ENCODE peak calls at places on chromosomes 6 and 20, in four cellular contexts. E is AG10803, F is right lobe of liver, L is fibroblast of mammary gland. S is an unnamed sample.

GRCh38 chr6:111423960-111424846 is 58.8 kb downstream of the REV3L start:
- DNase-seq in F (no peak), L (peak; percentile 27), E (peak; percentile 35), S (peak; percentile 14)

GRCh38 chr6:106847116-106847515 is 127.4 kb downstream of the CD24 start:
- DNase-seq in E (no peak), F (no peak), L (no peak), S (no peak)

GRCh38 chr6:117928833-117929232 is 21.8 kb downstream of the SLC35F1 start:
- DNase-seq in F (no peak), E (no peak), L (no peak), S (no peak)

GRCh38 chr20:62365814-62366369 is 1.2 kb downstream of the LAMA5 start:
- DNase-seq in L (no peak), E (no peak), F (peak; percentile 14), S (no peak)

GRCh38 chr20:15756401-15756800 is 816.8 kb downstream of the KIF16B start:
- DNase-seq in E (no peak), F (no peak), L (no peak), S (no peak)

GRCh38 chr6:39322306-39322850 is at the start of gene KCNK16:
- DNase-seq in F (no peak), L (no peak), E (no peak), S (no peak)

GRCh38 chr20:47029845-47030244 is 135.2 kb downstream of the EYA2 start:
- DNase-seq in E (no peak), F (no peak), L (no peak), S (no peak)

GRCh38 chr20:58651823-58652605 is 931 bp downstream of the STX16 start:
- DNase-seq in L (peak; percentile 72), F (peak; percentile 70), E (peak; percentile 71), S (peak; percentile 78)

GRCh38 chr20:52805128-52805527 is 167.0 kb upstream of the TSHZ2 start:
- DNase-seq in L (no peak), F (no peak), E (no peak), S (no peak)

GRCh38 chr20:12775041-12775440 is 233.7 kb upstream of the SPTLC3 start:
- DNase-seq in F (no peak), E (no peak), L (no peak), S (no peak)

GRCh38 chr20:9480066-9480465 is 34.3 kb upstream of the LAMP5 start:
- DNase-seq in E (no peak), F (no peak), L (no peak), S (no peak)

GRCh38 chr6:149140910-149141290 is 176.6 kb upstream of the TAB2 start:
- DNase-seq in L (no peak), E (no peak), F (no peak), S (no peak)

GRCh38 chr6:144064402-144064830 is 31.0 kb downstream of the SF3B5 start:
- DNase-seq in E (no peak), L (no peak), F (peak; percentile 67), S (no peak)

GRCh38 chr6:35417979-35418661 is 34.0 kb upstream of the FANCE start:
- DNase-seq in E (no peak), F (peak; percentile 65), L (no peak), S (no peak)

GRCh38 chr20:47720636-47721427 is 64.4 kb downstream of the SULF2 start:
- DNase-seq in E (peak; percentile 58), L (no peak), F (no peak), S (peak; percentile 65)

GRCh38 chr6:36999467-37000125 is 5.9 kb upstream of the FGD2 start:
- DNase-seq in L (no peak), F (no peak), E (no peak), S (no peak)